ENCODE peak calls at places on chromosomes 5 and 9, in eight cellular contexts. One of them, this sample, is unnamed.

GRCh38 chr9:136784997-136785361 is 6.2 kb upstream of the TMEM141 start:
- DNase-seq in foreskin fibroblast: no peak
- DNase-seq in naive thymus-derived CD8-positive, alpha-beta T cell: no peak
- DNase-seq in adrenal gland: no peak
- DNase-seq in ecto neural progenitor cell: no peak
- DNase-seq in endothelial cell: no peak
- DNase-seq in Calu3: peak; percentile 27
- DNase-seq in DMS153: no peak
- DNase-seq in this sample: no peak

GRCh38 chr5:50653946-50654345 is 12.5 kb upstream of the PARP8 start:
- DNase-seq in foreskin fibroblast: no peak
- DNase-seq in naive thymus-derived CD8-positive, alpha-beta T cell: no peak
- DNase-seq in adrenal gland: no peak
- DNase-seq in ecto neural progenitor cell: no peak
- DNase-seq in endothelial cell: no peak
- DNase-seq in Calu3: no peak
- DNase-seq in DMS153: no peak
- DNase-seq in this sample: no peak

GRCh38 chr9:109488791-109489492 is 9.2 kb downstream of the PTPN3 start:
- DNase-seq in foreskin fibroblast: no peak
- DNase-seq in naive thymus-derived CD8-positive, alpha-beta T cell: no peak
- DNase-seq in adrenal gland: no peak
- DNase-seq in ecto neural progenitor cell: no peak
- DNase-seq in endothelial cell: no peak
- DNase-seq in Calu3: no peak
- DNase-seq in DMS153: no peak
- DNase-seq in this sample: no peak

GRCh38 chr9:82124090-82124489 is 135.5 kb downstream of the SPATA31D1 start:
- DNase-seq in foreskin fibroblast: peak; percentile 89
- DNase-seq in naive thymus-derived CD8-positive, alpha-beta T cell: no peak
- DNase-seq in adrenal gland: no peak
- DNase-seq in ecto neural progenitor cell: no peak
- DNase-seq in endothelial cell: no peak
- DNase-seq in Calu3: no peak
- DNase-seq in DMS153: no peak
- DNase-seq in this sample: no peak

GRCh38 chr9:125774106-125774505 is 26.9 kb downstream of the PBX3 start:
- DNase-seq in foreskin fibroblast: no peak
- DNase-seq in naive thymus-derived CD8-positive, alpha-beta T cell: no peak
- DNase-seq in adrenal gland: no peak
- DNase-seq in ecto neural progenitor cell: no peak
- DNase-seq in endothelial cell: no peak
- DNase-seq in Calu3: no peak
- DNase-seq in DMS153: no peak
- DNase-seq in this sample: no peak

GRCh38 chr9:100639851-100640250 is 62.0 kb downstream of the CAVIN4 start:
- DNase-seq in foreskin fibroblast: no peak
- DNase-seq in naive thymus-derived CD8-positive, alpha-beta T cell: no peak
- DNase-seq in adrenal gland: no peak
- DNase-seq in ecto neural progenitor cell: no peak
- DNase-seq in endothelial cell: no peak
- DNase-seq in Calu3: no peak
- DNase-seq in DMS153: no peak
- DNase-seq in this sample: no peak

GRCh38 chr5:160262665-160263064 is 33.4 kb downstream of the FABP6 start:
- DNase-seq in foreskin fibroblast: peak; percentile 30
- DNase-seq in naive thymus-derived CD8-positive, alpha-beta T cell: no peak
- DNase-seq in adrenal gland: no peak
- DNase-seq in ecto neural progenitor cell: no peak
- DNase-seq in endothelial cell: peak; percentile 34
- DNase-seq in Calu3: no peak
- DNase-seq in DMS153: no peak
- DNase-seq in this sample: no peak

GRCh38 chr5:91598216-91598615 is 215.1 kb upstream of the ARRDC3 start:
- DNase-seq in foreskin fibroblast: no peak
- DNase-seq in naive thymus-derived CD8-positive, alpha-beta T cell: no peak
- DNase-seq in adrenal gland: no peak
- DNase-seq in ecto neural progenitor cell: no peak
- DNase-seq in endothelial cell: no peak
- DNase-seq in Calu3: no peak
- DNase-seq in DMS153: peak; percentile 7
- DNase-seq in this sample: no peak

GRCh38 chr5:5217371-5217770 is 77.2 kb downstream of the ADAMTS16 start:
- DNase-seq in foreskin fibroblast: no peak
- DNase-seq in naive thymus-derived CD8-positive, alpha-beta T cell: no peak
- DNase-seq in adrenal gland: no peak
- DNase-seq in ecto neural progenitor cell: no peak
- DNase-seq in endothelial cell: no peak
- DNase-seq in Calu3: no peak
- DNase-seq in DMS153: no peak
- DNase-seq in this sample: no peak

GRCh38 chr9:114002986-114003740 is 74.9 kb downstream of the AMBP start:
- DNase-seq in foreskin fibroblast: peak; percentile 36
- DNase-seq in naive thymus-derived CD8-positive, alpha-beta T cell: no peak
- DNase-seq in adrenal gland: peak; percentile 9
- DNase-seq in ecto neural progenitor cell: peak; percentile 22
- DNase-seq in endothelial cell: peak; percentile 1
- DNase-seq in Calu3: no peak
- DNase-seq in DMS153: no peak
- DNase-seq in this sample: no peak

GRCh38 chr5:59769832-59770231 is 123.7 kb downstream of the PDE4D start:
- DNase-seq in foreskin fibroblast: peak; percentile 59
- DNase-seq in naive thymus-derived CD8-positive, alpha-beta T cell: no peak
- DNase-seq in adrenal gland: no peak
- DNase-seq in ecto neural progenitor cell: no peak
- DNase-seq in endothelial cell: no peak
- DNase-seq in Calu3: no peak
- DNase-seq in DMS153: no peak
- DNase-seq in this sample: no peak

GRCh38 chr9:123637940-123638634 is 282.1 kb downstream of the CRB2 start:
- DNase-seq in foreskin fibroblast: no peak
- DNase-seq in naive thymus-derived CD8-positive, alpha-beta T cell: no peak
- DNase-seq in adrenal gland: no peak
- DNase-seq in ecto neural progenitor cell: no peak
- DNase-seq in endothelial cell: no peak
- DNase-seq in Calu3: no peak
- DNase-seq in DMS153: no peak
- DNase-seq in this sample: no peak

GRCh38 chr9:84490206-84490605 is 149.6 kb upstream of the SLC28A3 start:
- DNase-seq in foreskin fibroblast: no peak
- DNase-seq in naive thymus-derived CD8-positive, alpha-beta T cell: no peak
- DNase-seq in adrenal gland: no peak
- DNase-seq in ecto neural progenitor cell: no peak
- DNase-seq in endothelial cell: no peak
- DNase-seq in Calu3: no peak
- DNase-seq in DMS153: no peak
- DNase-seq in this sample: no peak

GRCh38 chr9:6864102-6864501 is 106.3 kb downstream of the KDM4C start:
- DNase-seq in foreskin fibroblast: no peak
- DNase-seq in naive thymus-derived CD8-positive, alpha-beta T cell: no peak
- DNase-seq in adrenal gland: no peak
- DNase-seq in ecto neural progenitor cell: no peak
- DNase-seq in endothelial cell: no peak
- DNase-seq in Calu3: no peak
- DNase-seq in DMS153: no peak
- DNase-seq in this sample: no peak

This sample was measured in NCI-H510A.